ENCODE peak calls at places on chromosomes 13 and 19, in four cellular contexts. One of them, this sample, is unnamed.

GRCh38 chr19:18023596-18024212 is 15.7 kb downstream of the ARRDC2 start:
- DNase-seq in lower leg skin: peak
- DNase-seq in left lobe of liver: peak
- DNase-seq in stimulated activated CD8-positive, alpha-beta memory T cell treated with anti-CD3 and anti-CD28 coated beads, Interleukin-12 subunit alpha, Interleukin-12 subunit beta, amount 100 ng/mL, for 4 hours: no peak
- DNase-seq in this sample: peak

GRCh38 chr19:10567696-10568443 is 909 bp downstream of the CDKN2D start:
- DNase-seq in lower leg skin: no peak
- DNase-seq in left lobe of liver: no peak
- DNase-seq in stimulated activated CD8-positive, alpha-beta memory T cell treated with anti-CD3 and anti-CD28 coated beads, Interleukin-12 subunit alpha, Interleukin-12 subunit beta, amount 100 ng/mL, for 4 hours: no peak
- DNase-seq in this sample: no peak

GRCh38 chr13:76637651-76638111 is 248.5 kb downstream of the KCTD12 start:
- DNase-seq in lower leg skin: no peak
- DNase-seq in left lobe of liver: no peak
- DNase-seq in stimulated activated CD8-positive, alpha-beta memory T cell treated with anti-CD3 and anti-CD28 coated beads, Interleukin-12 subunit alpha, Interleukin-12 subunit beta, amount 100 ng/mL, for 4 hours: no peak
- DNase-seq in this sample: no peak

GRCh38 chr13:91014696-91015095 is 332.8 kb upstream of the MIR17HG start:
- DNase-seq in lower leg skin: no peak
- DNase-seq in left lobe of liver: no peak
- DNase-seq in stimulated activated CD8-positive, alpha-beta memory T cell treated with anti-CD3 and anti-CD28 coated beads, Interleukin-12 subunit alpha, Interleukin-12 subunit beta, amount 100 ng/mL, for 4 hours: no peak
- DNase-seq in this sample: no peak

GRCh38 chr19:6616011-6616410 is 25.1 kb upstream of the CD70 start:
- DNase-seq in lower leg skin: no peak
- DNase-seq in left lobe of liver: no peak
- DNase-seq in stimulated activated CD8-positive, alpha-beta memory T cell treated with anti-CD3 and anti-CD28 coated beads, Interleukin-12 subunit alpha, Interleukin-12 subunit beta, amount 100 ng/mL, for 4 hours: no peak
- DNase-seq in this sample: no peak

GRCh38 chr19:45253396-45254027 is 2.4 kb downstream of the MARK4 start:
- DNase-seq in lower leg skin: no peak
- DNase-seq in left lobe of liver: no peak
- DNase-seq in stimulated activated CD8-positive, alpha-beta memory T cell treated with anti-CD3 and anti-CD28 coated beads, Interleukin-12 subunit alpha, Interleukin-12 subunit beta, amount 100 ng/mL, for 4 hours: no peak
- DNase-seq in this sample: no peak

GRCh38 chr13:50940509-50940908 is 30.9 kb downstream of the RNASEH2B start:
- DNase-seq in lower leg skin: no peak
- DNase-seq in left lobe of liver: no peak
- DNase-seq in stimulated activated CD8-positive, alpha-beta memory T cell treated with anti-CD3 and anti-CD28 coated beads, Interleukin-12 subunit alpha, Interleukin-12 subunit beta, amount 100 ng/mL, for 4 hours: no peak
- DNase-seq in this sample: no peak

GRCh38 chr13:114097893-114098688 is 34.3 kb downstream of the RASA3 start:
- DNase-seq in lower leg skin: peak
- DNase-seq in left lobe of liver: no peak
- DNase-seq in stimulated activated CD8-positive, alpha-beta memory T cell treated with anti-CD3 and anti-CD28 coated beads, Interleukin-12 subunit alpha, Interleukin-12 subunit beta, amount 100 ng/mL, for 4 hours: no peak
- DNase-seq in this sample: peak

GRCh38 chr13:104408733-104409132 is 1342.5 kb upstream of the SLC10A2 start:
- DNase-seq in lower leg skin: no peak
- DNase-seq in left lobe of liver: no peak
- DNase-seq in stimulated activated CD8-positive, alpha-beta memory T cell treated with anti-CD3 and anti-CD28 coated beads, Interleukin-12 subunit alpha, Interleukin-12 subunit beta, amount 100 ng/mL, for 4 hours: no peak
- DNase-seq in this sample: no peak

GRCh38 chr13:23842406-23842805 is 46.8 kb downstream of the MIPEP start:
- DNase-seq in lower leg skin: no peak
- DNase-seq in left lobe of liver: no peak
- DNase-seq in stimulated activated CD8-positive, alpha-beta memory T cell treated with anti-CD3 and anti-CD28 coated beads, Interleukin-12 subunit alpha, Interleukin-12 subunit beta, amount 100 ng/mL, for 4 hours: no peak
- DNase-seq in this sample: no peak

GRCh38 chr13:26529441-26529840 is 28.0 kb upstream of the WASF3 start:
- DNase-seq in lower leg skin: no peak
- DNase-seq in left lobe of liver: no peak
- DNase-seq in stimulated activated CD8-positive, alpha-beta memory T cell treated with anti-CD3 and anti-CD28 coated beads, Interleukin-12 subunit alpha, Interleukin-12 subunit beta, amount 100 ng/mL, for 4 hours: no peak
- DNase-seq in this sample: no peak

GRCh38 chr19:55224038-55224665 is 4.4 kb downstream of the TMEM86B start:
- DNase-seq in lower leg skin: no peak
- DNase-seq in left lobe of liver: no peak
- DNase-seq in stimulated activated CD8-positive, alpha-beta memory T cell treated with anti-CD3 and anti-CD28 coated beads, Interleukin-12 subunit alpha, Interleukin-12 subunit beta, amount 100 ng/mL, for 4 hours: no peak
- DNase-seq in this sample: no peak

GRCh38 chr13:19864339-19865309 is 1.2 kb upstream of the ZMYM5 start:
- DNase-seq in lower leg skin: peak
- DNase-seq in left lobe of liver: peak
- DNase-seq in stimulated activated CD8-positive, alpha-beta memory T cell treated with anti-CD3 and anti-CD28 coated beads, Interleukin-12 subunit alpha, Interleukin-12 subunit beta, amount 100 ng/mL, for 4 hours: peak
- DNase-seq in this sample: peak